ENCODE peak calls at places on chromosome 10, in eight cellular contexts. L, P, B, G, Z, X, R and Y are unnamed samples.

GRCh38 chr10:46254467-46254866 is 32.3 kb upstream of the ANTXRL start:
- DNase-seq in L (no peak), P (no peak), B (no peak), G (no peak), Z (no peak), X (no peak), R (no peak), Y (no peak)

GRCh38 chr10:48363617-48364355 is 57.3 kb downstream of the MAPK8 start:
- DNase-seq in L (peak; percentile 86), P (peak; percentile 79), B (peak; percentile 46), G (no peak), Z (no peak), X (peak; percentile 86), R (peak; percentile 85), Y (peak; percentile 8)

GRCh38 chr10:119408969-119409371 is 133.5 kb downstream of the RGS10 start:
- DNase-seq in L (no peak), P (no peak), B (no peak), G (no peak), Z (no peak), X (peak; percentile 89), R (no peak), Y (no peak)

GRCh38 chr10:7529638-7530037 is 118.8 kb upstream of the SFMBT2 start:
- DNase-seq in L (peak; percentile 13), P (peak; percentile 22), B (no peak), G (peak; percentile 75), Z (no peak), X (peak; percentile 18), R (no peak), Y (no peak)

GRCh38 chr10:52488606-52489485 is 174.8 kb downstream of the DKK1 start:
- DNase-seq in L (peak; percentile 99), P (peak; percentile 45), B (peak; percentile 50), G (no peak), Z (no peak), X (peak; percentile 78), R (peak; percentile 59), Y (no peak)

GRCh38 chr10:125843603-125844329 is 20.4 kb downstream of the BCCIP start:
- DNase-seq in L (no peak), P (no peak), B (no peak), G (no peak), Z (no peak), X (no peak), R (no peak), Y (no peak)

GRCh38 chr10:132447446-132448247 is 50.6 kb downstream of the PWWP2B start:
- DNase-seq in L (peak; percentile 75), P (peak; percentile 99), B (peak; percentile 76), G (no peak), Z (peak; percentile 67), X (peak; percentile 76), R (peak; percentile 85), Y (peak; percentile 70)

GRCh38 chr10:45443101-45444009 is 69.3 kb downstream of the ALOX5 start:
- DNase-seq in L (no peak), P (no peak), B (no peak), G (no peak), Z (no peak), X (no peak), R (no peak), Y (no peak)

GRCh38 chr10:11107953-11108352 is 90.3 kb downstream of the CELF2 start:
- DNase-seq in L (no peak), P (no peak), B (no peak), G (no peak), Z (no peak), X (no peak), R (no peak), Y (no peak)

GRCh38 chr10:11108356-11108755 is 90.7 kb downstream of the CELF2 start:
- DNase-seq in L (no peak), P (no peak), B (no peak), G (no peak), Z (no peak), X (no peak), R (no peak), Y (no peak)

GRCh38 chr10:11105676-11106004 is 88.0 kb downstream of the CELF2 start:
- DNase-seq in L (no peak), P (no peak), B (no peak), G (no peak), Z (no peak), X (no peak), R (no peak), Y (no peak)

GRCh38 chr10:11106621-11107374 is 89.1 kb downstream of the CELF2 start:
- DNase-seq in L (no peak), P (no peak), B (no peak), G (no peak), Z (no peak), X (no peak), R (no peak), Y (no peak)

DNA sequence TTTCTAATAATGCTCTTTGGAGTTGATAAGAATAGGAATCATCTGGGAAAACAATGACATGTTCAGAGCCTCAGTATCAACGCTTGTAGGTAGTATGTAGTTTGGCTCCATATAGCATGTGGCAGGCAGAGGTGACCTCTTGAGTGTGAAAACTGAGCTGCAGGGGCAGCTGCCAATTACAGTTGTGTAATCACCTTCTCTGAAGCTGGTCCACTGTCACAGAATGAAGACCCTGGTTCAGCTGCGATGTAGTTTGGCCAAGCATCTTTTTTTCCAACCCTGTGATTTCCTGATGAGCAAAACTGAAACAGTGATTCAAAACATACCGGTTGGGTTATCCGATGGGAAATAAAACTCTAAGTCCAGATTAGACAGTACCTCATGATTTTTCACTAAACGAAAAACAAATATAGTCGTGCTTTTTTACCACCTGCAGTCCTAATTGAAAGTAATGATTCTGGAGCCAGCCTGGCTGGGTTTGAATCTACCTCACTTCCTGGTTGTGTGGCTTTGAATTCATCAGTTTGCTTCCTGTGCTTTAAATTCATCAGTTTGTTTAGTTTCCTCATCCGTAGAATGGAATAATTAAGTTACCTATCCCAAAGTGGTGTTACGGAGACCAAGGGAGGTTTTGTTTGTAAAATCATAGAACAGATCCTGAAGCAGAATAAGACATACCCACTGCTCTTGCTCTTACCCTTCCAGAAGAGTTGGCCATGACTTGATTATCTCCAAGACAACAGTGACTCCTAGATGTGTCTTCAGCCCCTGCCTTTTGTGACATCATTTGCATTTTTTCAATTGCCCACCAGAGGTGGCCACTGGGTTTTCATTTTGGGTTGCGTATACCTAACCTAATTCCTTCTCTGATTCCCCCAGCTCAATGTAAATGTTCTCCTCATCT is 87.4 kb downstream of the CELF2 start:
- DNase-seq in L (no peak), P (no peak), B (no peak), G (no peak), Z (no peak), X (no peak), R (no peak), Y (no peak)
- H3K4me3 ChIP-seq in L (no peak overlapping the region), P (no peak overlapping the region), B (no peak overlapping the region), G (no peak overlapping the region), Z (no peak overlapping the region), X (no peak overlapping the region), R (no peak overlapping the region), Y (no peak overlapping the region)

GRCh38 chr10:64731016-64731415 is 1209.8 kb downstream of the REEP3 start:
- DNase-seq in L (peak; percentile 82), P (peak; percentile 4), B (no peak), G (no peak), Z (no peak), X (peak; percentile 2), R (no peak), Y (no peak)

GRCh38 chr10:64738462-64738861 is 1217.3 kb downstream of the REEP3 start:
- DNase-seq in L (no peak), P (no peak), B (no peak), G (no peak), Z (no peak), X (no peak), R (no peak), Y (no peak)

GRCh38 chr10:64732372-64732715 is 1211.1 kb downstream of the REEP3 start:
- DNase-seq in L (no peak), P (no peak), B (no peak), G (no peak), Z (no peak), X (no peak), R (no peak), Y (no peak)

DNA sequence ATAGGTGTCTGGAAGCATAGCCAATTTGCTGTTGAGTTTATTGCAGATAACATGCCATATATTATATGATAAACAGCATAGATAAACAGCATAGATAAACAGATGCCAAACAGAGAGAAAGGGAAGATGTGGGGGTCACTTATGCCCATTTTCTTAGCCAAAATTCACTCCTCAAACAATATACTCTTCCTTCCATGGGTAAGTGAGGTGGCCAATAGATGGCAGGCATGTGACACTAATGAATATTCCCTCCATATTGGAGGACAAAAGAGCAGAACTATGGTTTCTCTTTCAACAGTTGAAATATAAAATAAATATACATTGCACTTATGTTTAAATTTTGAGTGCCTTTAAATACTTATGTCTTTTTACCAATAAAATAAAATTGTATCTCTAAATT is 1212.8 kb downstream of the REEP3 start:
- DNase-seq in L (peak; percentile 86), P (peak; percentile 32), B (peak; percentile 35), G (no peak), Z (no peak), X (peak; percentile 40), R (peak; percentile 40), Y (peak; percentile 37)
- TF ChIP-seq CTCF in L (peak; percentile 91), P (peak; percentile 49), B (peak; percentile 49), G (peak; percentile 21), Z (no peak), X (peak; percentile 24), R (peak; percentile 51), Y (no peak)

GRCh38 chr10:15859531-15859864 is 809 bp downstream of the MINDY3 start:
- DNase-seq in L (no peak), P (no peak), B (no peak), G (no peak), Z (no peak), X (no peak), R (no peak), Y (no peak)

GRCh38 chr10:15853800-15854199 is 6.5 kb downstream of the MINDY3 start:
- DNase-seq in L (no peak), P (no peak), B (no peak), G (no peak), Z (no peak), X (no peak), R (no peak), Y (no peak)

GRCh38 chr10:15858895-15859294 is 1.4 kb downstream of the MINDY3 start:
- DNase-seq in L (no peak), P (no peak), B (no peak), G (no peak), Z (no peak), X (no peak), R (no peak), Y (no peak)

GRCh38 chr10:15857001-15857608 is 3.2 kb downstream of the MINDY3 start:
- DNase-seq in L (peak; percentile 63), P (peak; percentile 43), B (no peak), G (no peak), Z (no peak), X (no peak), R (no peak), Y (no peak)

GRCh38 chr10:15856328-15857000 is 3.8 kb downstream of the MINDY3 start:
- DNase-seq in L (peak; percentile 39), P (peak; percentile 30), B (no peak), G (no peak), Z (no peak), X (no peak), R (no peak), Y (no peak)
- H3K4me3 ChIP-seq in L (peak overlapping the region; percentile 97), P (no peak overlapping the region), B (no peak overlapping the region), G (no peak overlapping the region), Z (no peak overlapping the region), X (no peak overlapping the region), R (no peak overlapping the region), Y (no peak overlapping the region)

DNA sequence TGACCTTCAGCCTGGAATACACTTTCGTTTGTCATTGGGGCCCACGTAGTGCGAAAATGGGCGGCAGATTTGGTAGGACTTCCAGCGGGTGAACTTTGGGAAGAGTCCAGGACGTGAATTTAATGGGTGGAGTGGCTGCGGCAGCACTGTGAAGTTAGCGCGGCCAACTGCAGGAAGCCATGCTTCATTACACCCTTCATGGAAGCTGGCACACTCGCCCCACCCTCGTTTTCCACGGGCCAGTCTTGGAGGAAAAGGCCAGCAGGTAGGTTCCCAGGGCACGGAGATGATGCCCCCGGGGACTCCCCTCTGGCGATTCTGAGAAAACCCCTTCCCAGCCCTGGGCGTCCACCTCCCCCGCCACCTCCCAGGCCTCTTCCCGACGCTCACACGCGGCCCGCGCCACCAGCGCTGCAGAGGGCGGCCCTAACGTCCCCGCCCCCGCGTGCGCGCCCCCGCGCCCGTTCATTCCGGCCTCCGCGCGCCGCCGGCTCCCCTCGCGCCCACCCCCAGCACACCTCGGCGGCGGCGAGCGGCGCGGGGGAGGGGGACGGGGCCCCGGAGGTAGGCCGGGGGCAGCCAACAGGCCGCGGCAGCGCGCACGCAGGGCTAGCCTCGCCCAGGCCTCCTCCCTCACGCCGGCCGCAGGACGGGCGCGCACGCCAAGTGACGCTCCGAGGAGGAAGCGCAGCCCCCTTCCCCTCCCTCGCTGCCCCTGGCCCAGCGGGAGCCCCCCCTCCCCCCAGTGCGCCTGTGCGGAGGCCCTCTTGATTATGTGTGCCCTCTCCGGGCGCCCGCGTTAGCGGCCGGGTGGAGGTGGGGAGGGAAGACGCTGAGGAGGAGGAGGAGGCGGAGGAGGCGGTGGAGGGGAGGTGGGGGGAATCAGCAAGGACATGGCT is at the start of gene MLLT10:
- DNase-seq in L (peak; percentile 93), P (peak; percentile 91), B (peak; percentile 82), G (peak; percentile 97), Z (peak; percentile 92), X (peak; percentile 92), R (peak; percentile 97), Y (peak; percentile 71)
- TF ChIP-seq CTCF in L (no peak), P (peak; percentile 46), B (peak; percentile 45), G (peak; percentile 38), Z (peak; percentile 22), X (peak; percentile 32), R (peak; percentile 29), Y (no peak)